ENCODE peak calls at places on chromosome 21, in four cellular contexts. L, B, P and Q are unnamed samples.

GRCh38 chr21:27268290-27268689 is 301.4 kb upstream of the ADAMTS5 start:
- DNase-seq in L (no peak), B (peak), P (no peak), Q (no peak)

GRCh38 chr21:34967509-34968289 is 81.4 kb downstream of the RUNX1 start:
- DNase-seq in L (no peak), B (no peak), P (no peak), Q (no peak)

GRCh38 chr21:17731554-17731953 is 87.6 kb downstream of the C21orf91 start:
- DNase-seq in L (no peak), B (no peak), P (no peak), Q (no peak)

GRCh38 chr21:32648165-32648564 is 36.0 kb upstream of the CFAP298 start:
- DNase-seq in L (no peak), B (no peak), P (no peak), Q (no peak)

GRCh38 chr21:37153935-37154350 is 80.9 kb downstream of the TTC3 start:
- DNase-seq in L (no peak), B (no peak), P (no peak), Q (no peak)

GRCh38 chr21:39014751-39015150 is 168.5 kb downstream of the PSMG1 start:
- DNase-seq in L (no peak), B (peak), P (no peak), Q (no peak)

GRCh38 chr21:37870229-37870628 is 46.0 kb downstream of the KCNJ6 start:
- DNase-seq in L (no peak), B (no peak), P (no peak), Q (no peak)

GRCh38 chr21:37000381-37000780 is 6.1 kb upstream of the RIPPLY3 start:
- DNase-seq in L (no peak), B (no peak), P (no peak), Q (no peak)